ENCODE peak calls at places on chromosomes 1 and 21, in eight cellular contexts. F, O, P, B, D, L, T and M are unnamed samples.

GRCh38 chr21:31780944-31781343 is 49.0 kb upstream of the SCAF4 start:
- DNase-seq in O (no peak), B (no peak), F (no peak), D (no peak), P (no peak), T (no peak), L (no peak), M (no peak)

GRCh38 chr1:94803517-94804441 is 16.4 kb upstream of the SLC44A3 start:
- DNase-seq in O (no peak), B (no peak), F (peak; percentile 39), P (no peak), T (no peak), L (no peak), D (no peak), M (no peak)

GRCh38 chr1:239765163-239765562 is 326.5 kb upstream of the FMN2 start:
- DNase-seq in P (no peak), T (no peak), F (no peak), D (no peak), L (no peak), O (no peak), B (no peak), M (no peak)

GRCh38 chr1:115469703-115470476 is 131.8 kb upstream of the NGF start:
- DNase-seq in O (peak; percentile 55), L (peak; percentile 66), D (peak; percentile 34), P (peak; percentile 28), B (peak; percentile 82), F (peak; percentile 53), T (no peak), M (peak; percentile 71)

GRCh38 chr1:182955596-182956588 is 2.9 kb upstream of the SHCBP1L start:
- DNase-seq in O (no peak), F (no peak), D (no peak), L (peak; percentile 96), B (peak; percentile 98), P (no peak), T (no peak), M (peak; percentile 87)

GRCh38 chr1:2212167-2212541 is 16.0 kb upstream of the SKI start:
- DNase-seq in L (no peak), P (no peak), T (no peak), D (no peak), F (no peak), B (no peak), O (no peak), M (no peak)

GRCh38 chr1:119686661-119687060 is 25.1 kb upstream of the PHGDH start:
- DNase-seq in P (no peak), B (no peak), F (no peak), D (no peak), O (no peak), L (no peak), T (no peak), M (no peak)

GRCh38 chr1:241411056-241411775 is 54.2 kb upstream of the RGS7 start:
- DNase-seq in L (peak; percentile 71), B (peak; percentile 88), F (no peak), P (no peak), D (no peak), T (no peak), O (no peak), M (peak; percentile 11)

GRCh38 chr1:54054438-54054749 is 986 bp downstream of the TCEANC2 start:
- DNase-seq in D (no peak), T (no peak), L (no peak), F (no peak), B (no peak), O (no peak), P (no peak), M (no peak)

GRCh38 chr1:111591946-111592345 is 27.6 kb upstream of the RAP1A start:
- DNase-seq in P (no peak), B (no peak), F (no peak), L (no peak), D (no peak), O (no peak), T (no peak), M (no peak)

GRCh38 chr21:42395302-42395701 is 550 bp downstream of the TMPRSS3 start:
- DNase-seq in P (no peak), B (no peak), L (no peak), F (no peak), T (no peak), O (no peak), D (no peak), M (no peak)

GRCh38 chr1:184340984-184341383 is 45.8 kb upstream of the C1orf21 start:
- DNase-seq in L (no peak), T (no peak), F (no peak), O (no peak), P (no peak), B (peak; percentile 5), D (no peak), M (no peak)

GRCh38 chr1:224779491-224780020 is 149.9 kb upstream of the DNAH14 start:
- DNase-seq in O (no peak), F (no peak), L (no peak), D (no peak), T (no peak), B (no peak), P (no peak), M (no peak)

GRCh38 chr1:156119503-156120209 is 5.1 kb downstream of the LMNA start:
- DNase-seq in F (peak; percentile 55), T (no peak), O (no peak), B (peak; percentile 86), D (no peak), L (no peak), P (no peak), M (peak; percentile 63)

GRCh38 chr1:26862781-26863676 is at the start of gene SFN:
- DNase-seq in O (peak; percentile 82), D (peak; percentile 71), T (no peak), P (no peak), F (no peak), B (no peak), L (no peak), M (no peak)

GRCh38 chr1:42680921-42681683 is 1.1 kb upstream of the YBX1 start:
- DNase-seq in T (no peak), B (peak; percentile 30), P (no peak), F (no peak), O (no peak), D (no peak), L (peak; percentile 28), M (peak; percentile 17)

GRCh38 chr1:101438359-101438758 is 201.5 kb downstream of the S1PR1 start:
- DNase-seq in O (no peak), L (no peak), P (no peak), F (no peak), B (peak; percentile 28), D (no peak), T (no peak), M (peak; percentile 4)

GRCh38 chr21:43884012-43884860 is 19.2 kb downstream of the AGPAT3 start:
- DNase-seq in B (no peak), D (peak; percentile 36), O (peak; percentile 50), L (no peak), P (no peak), F (no peak), T (no peak), M (no peak)

GRCh38 chr1:53999920-54000319 is 18.1 kb downstream of the LDLRAD1 start:
- DNase-seq in D (no peak), P (no peak), B (no peak), T (no peak), F (no peak), O (no peak), L (no peak), M (no peak)

GRCh38 chr21:16084776-16085364 is 355.1 kb downstream of the USP25 start:
- DNase-seq in P (no peak), D (no peak), L (peak; percentile 43), T (no peak), B (peak; percentile 52), F (peak; percentile 66), O (no peak), M (peak; percentile 24)

GRCh38 chr1:42933610-42934009 is 25.1 kb downstream of the SLC2A1 start:
- DNase-seq in P (no peak), O (peak; percentile 20), T (peak; percentile 8), B (no peak), D (no peak), F (no peak), L (no peak), M (no peak)

GRCh38 chr1:232551281-232551835 is 78.6 kb downstream of the SIPA1L2 start:
- DNase-seq in L (no peak), F (no peak), B (no peak), P (no peak), T (no peak), D (no peak), O (no peak), M (no peak)

GRCh38 chr1:180527270-180527669 is 24.9 kb upstream of the ACBD6 start:
- DNase-seq in L (peak; percentile 33), D (no peak), O (no peak), F (no peak), P (no peak), B (peak; percentile 56), T (no peak), M (peak; percentile 32)

GRCh38 chr1:203425668-203425999 is 50.0 kb upstream of the PRELP start:
- DNase-seq in L (no peak), B (peak; percentile 41), T (no peak), D (no peak), F (no peak), P (no peak), O (no peak), M (no peak)

GRCh38 chr1:34657266-34657665 is 97.6 kb upstream of the GJB5 start:
- DNase-seq in B (no peak), T (no peak), L (no peak), O (no peak), D (no peak), F (no peak), P (no peak), M (no peak)

GRCh38 chr1:226656201-226656600 is 82.9 kb downstream of the ITPKB start:
- DNase-seq in P (no peak), F (peak; percentile 23), L (no peak), O (no peak), B (no peak), D (no peak), T (no peak), M (no peak)

GRCh38 chr1:24130385-24130784 is 12.6 kb downstream of the IL22RA1 start:
- DNase-seq in L (no peak), T (no peak), B (no peak), D (no peak), P (no peak), F (no peak), O (no peak), M (no peak)